ENCODE peak calls at places on chromosomes 7 and 10, in nine cellular contexts. C is NCI-H345; M is caudate nucleus; D is nephron progenitor cell; H is fibroblast of the aortic adventitia; K is cardiac fibroblast; Y is adipocyte; A is stimulated activated CD8-positive, alpha-beta memory T cell treated with anti-CD3 and anti-CD28 coated beads, Interleukin-15, amount 100 ng/mL, for 1 hour; R is NCI-H82. Z is an unnamed sample.

GRCh38 chr10:5460468-5461200 is 38.7 kb downstream of the CALML5 start:
- DNase-seq in D (no peak), K (no peak), C (no peak), H (no peak), Y (no peak), M (no peak), R (no peak), A (no peak), Z (no peak)

GRCh38 chr7:2299131-2299829 is 15.0 kb downstream of the SNX8 start:
- DNase-seq in Y (peak), M (no peak), H (peak), D (no peak), A (no peak), K (peak), R (no peak), C (no peak), Z (peak)

GRCh38 chr7:103613655-103614642 is 167.9 kb upstream of the SLC26A5 start:
- DNase-seq in D (no peak), H (peak), R (peak), A (no peak), M (no peak), C (no peak), K (peak), Y (no peak), Z (no peak)

GRCh38 chr10:118594392-118595063 is 920 bp downstream of the PRLHR start:
- DNase-seq in H (peak), A (no peak), R (no peak), Y (no peak), D (peak), M (peak), K (peak), C (no peak), Z (no peak)

GRCh38 chr10:679556-679955 is 9.9 kb downstream of the DIP2C start:
- DNase-seq in Y (no peak), M (no peak), K (no peak), A (no peak), D (no peak), R (no peak), H (no peak), C (no peak), Z (no peak)

GRCh38 chr7:30464231-30464660 is 14.3 kb downstream of the NOD1 start:
- DNase-seq in C (no peak), R (no peak), Y (no peak), M (no peak), A (no peak), H (no peak), D (no peak), K (no peak), Z (no peak)

GRCh38 chr10:75351637-75352036 is 49.9 kb downstream of the ZNF503 start:
- DNase-seq in M (no peak), R (no peak), H (no peak), C (no peak), A (no peak), Y (no peak), K (no peak), D (no peak), Z (no peak)

GRCh38 chr10:49625411-49625810 is 11.6 kb downstream of the CHAT start:
- DNase-seq in C (no peak), K (no peak), H (no peak), M (no peak), R (no peak), Y (no peak), D (no peak), A (no peak), Z (no peak)

GRCh38 chr10:91652364-91652763 is 19.5 kb upstream of the PPP1R3C start:
- DNase-seq in A (no peak), C (no peak), M (no peak), D (no peak), R (no peak), K (peak), Y (peak), H (peak), Z (no peak)

GRCh38 chr10:73655257-73655989 is 406 bp downstream of the SYNPO2L start:
- DNase-seq in C (no peak), H (no peak), K (no peak), A (no peak), M (no peak), R (no peak), D (no peak), Y (no peak), Z (no peak)

GRCh38 chr7:101900103-101900502 is 82.7 kb downstream of the CUX1 start:
- DNase-seq in K (no peak), M (no peak), R (no peak), C (no peak), A (no peak), H (no peak), D (no peak), Y (no peak), Z (no peak)

GRCh38 chr7:149714910-149715471 is 58.4 kb downstream of the ZNF467 start:
- DNase-seq in M (no peak), A (peak), C (peak), R (no peak), H (peak), K (peak), Y (no peak), D (no peak), Z (peak)

GRCh38 chr7:69211739-69212138 is 386.5 kb upstream of the AUTS2 start:
- DNase-seq in Y (no peak), R (peak), C (peak), A (no peak), D (no peak), M (no peak), K (no peak), H (no peak), Z (no peak)

GRCh38 chr10:86943316-86944030 is 13.9 kb downstream of the MMRN2 start:
- DNase-seq in A (no peak), Y (no peak), C (no peak), R (no peak), D (no peak), K (no peak), H (no peak), M (no peak), Z (no peak)

GRCh38 chr7:155258233-155258575 is 39.5 kb upstream of the INSIG1 start:
- DNase-seq in K (peak), A (no peak), D (no peak), H (peak), R (no peak), Y (peak), C (no peak), M (no peak), Z (no peak)

GRCh38 chr10:103507235-103508191 is 14.0 kb downstream of the NEURL1 start:
- DNase-seq in R (no peak), D (peak), C (peak), Y (no peak), H (no peak), K (no peak), M (no peak), A (no peak), Z (no peak)

GRCh38 chr7:130758429-130759056 is 24.5 kb upstream of the KLF14 start:
- DNase-seq in C (peak), M (no peak), H (peak), Y (peak), A (no peak), R (peak), D (no peak), K (peak), Z (no peak)

GRCh38 chr7:132764762-132765161 is 188.5 kb upstream of the PLXNA4 start:
- DNase-seq in C (no peak), K (no peak), D (no peak), H (no peak), Y (no peak), M (no peak), A (no peak), R (no peak), Z (no peak)

GRCh38 chr10:11527700-11528255 is 83.7 kb downstream of the USP6NL start:
- DNase-seq in R (no peak), Y (no peak), D (no peak), K (peak), M (no peak), C (no peak), A (no peak), H (peak), Z (no peak)

GRCh38 chr10:104099274-104099673 is 13.6 kb upstream of the COL17A1 start:
- DNase-seq in K (peak), Y (peak), A (no peak), R (no peak), M (no peak), H (peak), C (no peak), D (no peak), Z (no peak)

GRCh38 chr10:131657985-131658330 is 242.8 kb upstream of the PPP2R2D start:
- DNase-seq in D (no peak), K (no peak), R (no peak), H (no peak), Y (no peak), C (no peak), M (no peak), A (no peak), Z (no peak)

GRCh38 chr7:40990841-40991240 is 712.0 kb downstream of the INHBA start:
- DNase-seq in D (no peak), H (peak), A (no peak), M (no peak), R (no peak), Y (no peak), C (no peak), K (peak), Z (no peak)

GRCh38 chr7:74503061-74503460 is 49.4 kb downstream of the GTF2IRD1 start:
- DNase-seq in R (no peak), M (no peak), C (no peak), A (no peak), K (no peak), D (no peak), Y (no peak), H (no peak), Z (no peak)

GRCh38 chr10:117663750-117664149 is 121.2 kb downstream of the EMX2 start:
- DNase-seq in K (peak), Y (peak), M (no peak), H (peak), A (no peak), D (no peak), R (no peak), C (peak), Z (no peak)

GRCh38 chr10:3364768-3365480 is 192.3 kb upstream of the PITRM1 start:
- DNase-seq in C (peak), Y (no peak), D (no peak), H (no peak), R (no peak), A (no peak), M (no peak), K (no peak), Z (no peak)

GRCh38 chr7:130941322-130942210 is 207.6 kb upstream of the KLF14 start:
- DNase-seq in Y (peak), K (peak), H (peak), R (no peak), C (no peak), M (no peak), A (no peak), D (no peak), Z (peak)

GRCh38 chr7:151774951-151775350 is 102.0 kb downstream of the PRKAG2 start:
- DNase-seq in D (no peak), Y (no peak), H (no peak), A (no peak), C (no peak), R (no peak), K (no peak), M (no peak), Z (no peak)

GRCh38 chr10:78149193-78149592 is 115.5 kb downstream of the RPS24 start:
- DNase-seq in C (no peak), H (peak), K (no peak), M (no peak), A (no peak), Y (no peak), R (no peak), D (no peak), Z (no peak)

GRCh38 chr7:78673272-78673671 is 780.2 kb downstream of the MAGI2 start:
- DNase-seq in A (no peak), R (no peak), H (no peak), M (no peak), K (no peak), C (no peak), D (no peak), Y (no peak), Z (no peak)

GRCh38 chr7:33666526-33666925 is 238.8 kb upstream of the BMPER start:
- DNase-seq in Y (no peak), K (no peak), D (no peak), H (no peak), C (no peak), M (no peak), R (no peak), A (no peak), Z (no peak)

Z was measured in memory B cell.